ENCODE peak calls at places on chromosome 22, in five cellular contexts. P is H7; A is GDM1; I is sigmoid colon; D is stimulated activated CD4-positive, alpha-beta T cell treated with anti-CD3 and anti-CD28 coated beads, Interleukin-2, amount 100 ng/mL, for 24 hours. C is an unnamed sample.
A peak's percentile ranks its signal among the peaks of the same experiment; 100 is the strongest.

GRCh38 chr22:48889887-48890692 is 937.6 kb downstream of the BRD1 start:
- DNase-seq in P (peak; percentile 42), A (no peak), I (peak; percentile 55), D (no peak), C (no peak)

GRCh38 chr22:30830907-30831306 is 136.2 kb downstream of the OSBP2 start:
- DNase-seq in P (peak; percentile 43), A (no peak), I (no peak), D (no peak), C (no peak)

GRCh38 chr22:30292069-30292970 is 3.0 kb upstream of the CASTOR1 start:
- DNase-seq in P (no peak), A (no peak), I (no peak), D (no peak), C (no peak)

GRCh38 chr22:46514592-46515207 is 22.7 kb downstream of the CELSR1 start:
- DNase-seq in P (peak; percentile 80), A (no peak), I (no peak), D (no peak), C (no peak)

GRCh38 chr22:28208036-28208435 is 289.0 kb upstream of the PITPNB start:
- DNase-seq in P (no peak), A (no peak), I (no peak), D (no peak), C (no peak)

GRCh38 chr22:20414059-20414440 is 20.1 kb downstream of the ZNF74 start:
- DNase-seq in P (no peak), A (no peak), I (no peak), D (no peak), C (no peak)

GRCh38 chr22:46522743-46523300 is 14.6 kb downstream of the CELSR1 start:
- DNase-seq in P (peak; percentile 87), A (no peak), I (no peak), D (no peak), C (no peak)

GRCh38 chr22:50180727-50181521 is 4.8 kb upstream of the TRABD start:
- DNase-seq in P (no peak), A (no peak), I (peak; percentile 58), D (no peak), C (no peak)

GRCh38 chr22:38431266-38432010 is 23.6 kb downstream of the KCNJ4 start:
- DNase-seq in P (no peak), A (no peak), I (no peak), D (no peak), C (peak; percentile 16)

GRCh38 chr22:42797021-42797420 is 60.1 kb downstream of the ARFGAP3 start:
- DNase-seq in P (no peak), A (peak; percentile 56), I (peak; percentile 87), D (no peak), C (no peak)

GRCh38 chr22:46425011-46425410 is 89.5 kb downstream of the TRMU start:
- DNase-seq in P (no peak), A (no peak), I (no peak), D (no peak), C (no peak)

GRCh38 chr22:31872209-31872608 is 72.1 kb upstream of the YWHAH start:
- DNase-seq in P (peak; percentile 50), A (no peak), I (no peak), D (no peak), C (peak; percentile 33)

GRCh38 chr22:40603088-40603605 is 33.4 kb downstream of the MRTFA start:
- DNase-seq in P (no peak), A (no peak), I (no peak), D (no peak), C (no peak)

GRCh38 chr22:42994917-42995562 is 19.9 kb downstream of the PACSIN2 start:
- DNase-seq in P (no peak), A (peak; percentile 47), I (peak; percentile 88), D (no peak), C (peak; percentile 98)

GRCh38 chr22:30275625-30276024 is 9.0 kb upstream of the OSM start:
- DNase-seq in P (no peak), A (no peak), I (no peak), D (no peak), C (no peak)

GRCh38 chr22:37485006-37485713 is 1.0 kb downstream of the MFNG start:
- DNase-seq in P (no peak), A (peak; percentile 66), I (no peak), D (peak; percentile 68), C (no peak)

GRCh38 chr22:50144005-50144614 is 26.4 kb upstream of the PANX2 start:
- DNase-seq in P (no peak), A (no peak), I (no peak), D (no peak), C (no peak)

GRCh38 chr22:23533771-23534191 is 46.3 kb downstream of the IGLL1 start:
- DNase-seq in P (no peak), A (peak; percentile 79), I (peak; percentile 27), D (no peak), C (no peak)

GRCh38 chr22:23121026-23121823 is 20.6 kb downstream of the RSPH14 start:
- DNase-seq in P (no peak), A (no peak), I (no peak), D (no peak), C (no peak)

GRCh38 chr22:48121984-48122383 is 1359.5 kb downstream of the TBC1D22A start:
- DNase-seq in P (no peak), A (no peak), I (no peak), D (no peak), C (no peak)

GRCh38 chr22:24553597-24554315 is 1.2 kb downstream of the GUCD1 start:
- DNase-seq in P (no peak), A (no peak), I (peak; percentile 70), D (no peak), C (peak; percentile 25)

GRCh38 chr22:45336971-45337431 is 27.3 kb downstream of the FAM118A start:
- DNase-seq in P (no peak), A (no peak), I (peak; percentile 87), D (no peak), C (no peak)

GRCh38 chr22:17922925-17923898 is 101.1 kb downstream of the MICAL3 start:
- DNase-seq in P (no peak), A (no peak), I (no peak), D (no peak), C (no peak)

GRCh38 chr22:46696225-46696518 is 41.9 kb downstream of the CERK start:
- DNase-seq in P (peak; percentile 56), A (no peak), I (peak; percentile 63), D (no peak), C (no peak)

GRCh38 chr22:46069518-46070214 is 80.7 kb upstream of the PPARA start:
- DNase-seq in P (no peak), A (peak; percentile 86), I (peak; percentile 96), D (peak; percentile 55), C (no peak)

GRCh38 chr22:21443057-21443734 is 24.0 kb upstream of the TMEM191C start:
- DNase-seq in P (no peak), A (no peak), I (peak; percentile 49), D (peak; percentile 14), C (no peak)

GRCh38 chr22:37560682-37561208 is 465 bp downstream of the CDC42EP1 start:
- DNase-seq in P (peak; percentile 83), A (no peak), I (peak; percentile 81), D (no peak), C (no peak)

GRCh38 chr22:27896251-27896650 is 22.8 kb downstream of the PITPNB start:
- DNase-seq in P (no peak), A (no peak), I (no peak), D (no peak), C (no peak)

GRCh38 chr22:42670921-42671709 is 21.9 kb upstream of the CYB5R3 start:
- DNase-seq in P (no peak), A (no peak), I (no peak), D (no peak), C (no peak)

GRCh38 chr22:36323855-36324331 is 63.9 kb downstream of the MYH9 start:
- DNase-seq in P (no peak), A (no peak), I (no peak), D (no peak), C (no peak)

GRCh38 chr22:48649466-48649865 is 1178.2 kb downstream of the BRD1 start:
- DNase-seq in P (no peak), A (no peak), I (no peak), D (no peak), C (no peak)

GRCh38 chr22:42742940-42743339 is 22.3 kb upstream of the A4GALT start:
- DNase-seq in P (peak; percentile 97), A (no peak), I (peak; percentile 75), D (no peak), C (no peak)

GRCh38 chr22:36964110-36964509 is 50.7 kb downstream of the CSF2RB start:
- DNase-seq in P (no peak), A (no peak), I (no peak), D (no peak), C (no peak)

GRCh38 chr22:24433868-24434471 is 6.6 kb downstream of the ADORA2A start:
- DNase-seq in P (peak; percentile 42), A (peak; percentile 33), I (peak; percentile 65), D (no peak), C (no peak)

C was measured in HepG2.